ENCODE peak calls at places on chromosomes 4 and X, in five cellular contexts. T, H, W, G and C are unnamed samples.

GRCh38 chr4:2834001-2834921 is 9.4 kb upstream of the ADD1 start:
- DNase-seq in T (no peak), W (no peak), H (no peak), G (no peak), C (peak; percentile 12)

GRCh38 chr4:1975391-1975801 is 33.4 kb downstream of the NELFA start:
- DNase-seq in T (no peak), H (no peak), W (no peak), G (no peak), C (no peak)

GRCh38 chr4:20984011-20984836 is 284.0 kb downstream of the PACRGL start:
- DNase-seq in W (no peak), T (no peak), G (no peak), H (no peak), C (no peak)

GRCh38 chr4:109025471-109026076 is 262.7 kb upstream of the ETNPPL start:
- DNase-seq in T (no peak), W (no peak), H (no peak), G (no peak), C (no peak)

GRCh38 chr4:2789801-2790582 is 2.9 kb upstream of the SH3BP2 start:
- DNase-seq in H (peak; percentile 9), G (no peak), T (no peak), W (no peak), C (peak; percentile 11)

GRCh38 chrX:100615015-100615414 is 21.6 kb downstream of the TSPAN6 start:
- DNase-seq in H (no peak), T (no peak), G (no peak), W (no peak), C (peak; percentile 47)

GRCh38 chrX:149630681-149631292 is 805 bp downstream of the TMEM185A start:
- DNase-seq in T (no peak), W (no peak), G (no peak), H (no peak), C (peak; percentile 24)

GRCh38 chr4:160175064-160175643 is 1072.3 kb downstream of the RAPGEF2 start:
- DNase-seq in T (no peak), G (no peak), H (no peak), W (no peak), C (no peak)

GRCh38 chrX:15761564-15762191 is 23.6 kb downstream of the CA5B start:
- DNase-seq in W (no peak), H (no peak), T (no peak), G (no peak), C (no peak)

GRCh38 chr4:1410491-1411325 is 4.5 kb upstream of the NKX1-1 start:
- DNase-seq in W (peak; percentile 64), H (peak; percentile 63), G (peak; percentile 14), T (no peak), C (peak; percentile 73)

GRCh38 chrX:26918633-26919032 is 544.5 kb downstream of the PPP4R3C start:
- DNase-seq in H (no peak), W (peak; percentile 18), G (no peak), T (peak; percentile 1), C (no peak)

GRCh38 chr4:8097141-8097541 is 61.5 kb downstream of the ABLIM2 start:
- DNase-seq in G (no peak), T (no peak), W (no peak), H (no peak), C (no peak)

GRCh38 chr4:110629214-110629754 is 6.4 kb upstream of the PITX2 start:
- DNase-seq in T (no peak), H (no peak), W (no peak), G (no peak), C (no peak)

GRCh38 chr4:19807505-19807904 is 444.2 kb upstream of the SLIT2 start:
- DNase-seq in W (no peak), T (no peak), H (no peak), G (no peak), C (no peak)

GRCh38 chr4:149914521-149915115 is 99.0 kb upstream of the IQCM start:
- DNase-seq in H (no peak), G (no peak), T (no peak), W (peak; percentile 39), C (no peak)

GRCh38 chr4:133694416-133694815 is 507.2 kb downstream of the PABPC4L start:
- DNase-seq in G (no peak), T (no peak), W (no peak), H (no peak), C (no peak)

GRCh38 chrX:115023139-115023538 is 5.7 kb upstream of the IL13RA2 start:
- DNase-seq in H (no peak), T (peak; percentile 6), G (no peak), W (no peak), C (no peak)

GRCh38 chrX:94058728-94059382 is 384.8 kb downstream of the FAM133A start:
- DNase-seq in H (no peak), G (no peak), T (no peak), W (no peak), C (no peak)

GRCh38 chr4:167031534-167032156 is 202.6 kb downstream of the SPOCK3 start:
- DNase-seq in G (no peak), T (no peak), H (no peak), W (no peak), C (no peak)

GRCh38 chrX:63275127-63275526 is 76.0 kb downstream of the SPIN4 start:
- DNase-seq in G (no peak), H (no peak), T (no peak), W (peak; percentile 1), C (no peak)

GRCh38 chr4:140693577-140693976 is 62.6 kb downstream of the TBC1D9 start:
- DNase-seq in T (no peak), W (no peak), H (no peak), G (no peak), C (no peak)

GRCh38 chrX:107710617-107711391 is 64.8 kb downstream of the TSC22D3 start:
- DNase-seq in W (no peak), H (no peak), G (no peak), T (no peak), C (peak; percentile 47)

GRCh38 chrX:96621811-96622210 is 62.8 kb upstream of the DIAPH2 start:
- DNase-seq in G (no peak), T (no peak), W (no peak), H (no peak), C (no peak)

GRCh38 chr4:121270384-121270783 is 106.3 kb upstream of the TNIP3 start:
- DNase-seq in G (no peak), T (no peak), H (no peak), W (no peak), C (no peak)

GRCh38 chrX:12721042-12721441 is 70.2 kb upstream of the PRPS2 start:
- DNase-seq in G (no peak), H (no peak), T (no peak), W (no peak), C (no peak)

GRCh38 chrX:126994011-126994410 is 174.5 kb downstream of the PRR32 start:
- DNase-seq in W (no peak), G (no peak), T (no peak), H (peak; percentile 15), C (peak; percentile 40)

GRCh38 chr4:47065099-47065498 is 33.7 kb downstream of the GABRB1 start:
- DNase-seq in G (no peak), T (no peak), W (no peak), H (no peak), C (no peak)

GRCh38 chrX:69069086-69069445 is 96.2 kb downstream of the PJA1 start:
- DNase-seq in W (no peak), G (no peak), T (no peak), H (no peak), C (no peak)

GRCh38 chrX:133859336-133859735 is 126.1 kb downstream of the GPC3 start:
- DNase-seq in H (no peak), G (no peak), T (no peak), W (no peak), C (no peak)

GRCh38 chr4:38154681-38155588 is 194.7 kb downstream of the PTTG2 start:
- DNase-seq in G (no peak), W (no peak), T (peak; percentile 8), H (peak; percentile 60), C (no peak)

GRCh38 chrX:53080628-53081580 is 1.3 kb upstream of the TSPYL2 start:
- DNase-seq in W (no peak), T (no peak), H (no peak), G (no peak), C (peak; percentile 62)

GRCh38 chr4:1366371-1367229 is 19.6 kb downstream of the UVSSA start:
- DNase-seq in H (peak; percentile 10), G (no peak), W (no peak), T (no peak), C (no peak)